ENCODE peak calls at places on chromosomes 1 and 21, in seven cellular contexts. A is left colon, F is right cardiac atrium, N is EL, Y is NCI-H510A treated with DMSO at 0.1 percent for 48 hours, I is adipocyte, M is progenitor cell of endocrine pancreas. V is an unnamed sample.

GRCh38 chr1:217717959-217718358 is 86.8 kb downstream of the SPATA17 start:
- DNase-seq in A (no peak), Y (no peak), N (no peak), I (no peak), F (no peak), M (no peak), V (no peak)

GRCh38 chr1:93807301-93807930 is 71.6 kb downstream of the DNTTIP2 start:
- DNase-seq in Y (no peak), F (no peak), A (no peak), I (no peak), N (no peak), M (no peak), V (no peak)

GRCh38 chr1:244651956-244652698 is 799 bp upstream of the DESI2 start:
- DNase-seq in N (no peak), Y (no peak), M (no peak), F (no peak), A (no peak), I (no peak), V (no peak)

GRCh38 chr1:37930246-37931142 is 16.4 kb downstream of the INPP5B start:
- DNase-seq in M (no peak), F (no peak), I (peak; percentile 59), A (no peak), Y (peak; percentile 99), N (peak; percentile 25), V (no peak)

GRCh38 chr1:38064232-38064903 is 17.8 kb upstream of the POU3F1 start:
- DNase-seq in Y (no peak), A (no peak), M (no peak), I (peak; percentile 47), F (no peak), N (peak; percentile 88), V (no peak)

GRCh38 chr1:24898152-24898908 is 31.7 kb downstream of the RUNX3 start:
- DNase-seq in F (peak; percentile 70), A (no peak), I (peak; percentile 54), M (peak; percentile 53), Y (peak; percentile 13), N (peak; percentile 49), V (peak; percentile 81)

GRCh38 chr1:237220243-237220642 is 178.3 kb downstream of the RYR2 start:
- DNase-seq in Y (no peak), M (no peak), I (no peak), N (no peak), F (peak; percentile 71), A (no peak), V (no peak)

GRCh38 chr1:218384576-218384975 is 39.4 kb downstream of the TGFB2 start:
- DNase-seq in I (peak; percentile 63), A (no peak), F (no peak), N (peak; percentile 65), Y (peak; percentile 84), M (no peak), V (no peak)

GRCh38 chr1:234755449-234755863 is 145.5 kb upstream of the IRF2BP2 start:
- DNase-seq in I (peak; percentile 26), A (peak; percentile 71), Y (peak; percentile 69), F (peak; percentile 91), N (peak; percentile 91), M (no peak), V (peak; percentile 70)

GRCh38 chr1:33302325-33302724 is 18.6 kb downstream of the A3GALT2 start:
- DNase-seq in A (no peak), M (no peak), N (no peak), Y (no peak), F (no peak), I (no peak), V (no peak)

GRCh38 chr1:240455228-240455821 is 156.6 kb downstream of the GREM2 start:
- DNase-seq in I (no peak), Y (no peak), M (no peak), N (no peak), F (no peak), A (no peak), V (no peak)

GRCh38 chr1:21573971-21574458 is 64.8 kb downstream of the ALPL start:
- DNase-seq in F (peak; percentile 94), I (peak; percentile 63), A (peak; percentile 47), N (peak; percentile 68), Y (peak; percentile 89), M (peak; percentile 45), V (peak; percentile 64)

GRCh38 chr21:16279658-16280581 is 550.1 kb downstream of the USP25 start:
- DNase-seq in A (no peak), I (peak; percentile 76), M (no peak), N (peak; percentile 35), Y (no peak), F (peak; percentile 70), V (no peak)

GRCh38 chr1:7644906-7645750 is 126.0 kb upstream of the VAMP3 start:
- DNase-seq in I (no peak), M (no peak), F (peak; percentile 76), Y (peak; percentile 100), N (no peak), A (peak; percentile 63), V (peak; percentile 64)

GRCh38 chr1:26363549-26364448 is 8.8 kb downstream of the ZNF683 start:
- DNase-seq in N (peak; percentile 75), A (peak; percentile 72), F (peak; percentile 94), Y (peak; percentile 81), I (peak; percentile 75), M (peak; percentile 87), V (peak; percentile 87)

GRCh38 chr1:26861286-26861701 is 1.7 kb upstream of the SFN start:
- DNase-seq in I (peak; percentile 45), F (no peak), M (no peak), Y (no peak), N (peak; percentile 54), A (no peak), V (no peak)

V was measured in Peyer's patch.